ENCODE peak calls at places on chromosome 4, in ten cellular contexts. One of them, this sample, is unnamed.

GRCh38 chr4:54384563-54384962 is 155.5 kb downstream of the PDGFRA start:
- DNase-seq in RPMI7951: peak
- DNase-seq in GM03348: peak
- DNase-seq in HEK293T: no peak
- DNase-seq in memory B cell: no peak
- DNase-seq in upper lobe of left lung: no peak
- DNase-seq in GM20000: no peak
- DNase-seq in SHP77: no peak
- DNase-seq in brain microvascular endothelial cell: peak
- DNase-seq in activated CD4-positive, alpha-beta T cell treated with anti-CD3 and anti-CD28 coated beads, Interleukin-2, amount 50 U/mL, for 1 hour: peak
- DNase-seq in this sample: peak

GRCh38 chr4:2333356-2333841 is 71.5 kb upstream of the MXD4 start:
- DNase-seq in GM03348: no peak
- DNase-seq in RPMI7951: no peak
- DNase-seq in brain microvascular endothelial cell: no peak
- DNase-seq in SHP77: no peak
- DNase-seq in HEK293T: peak
- DNase-seq in memory B cell: no peak
- DNase-seq in GM20000: peak
- DNase-seq in activated CD4-positive, alpha-beta T cell treated with anti-CD3 and anti-CD28 coated beads, Interleukin-2, amount 50 U/mL, for 1 hour: no peak
- DNase-seq in upper lobe of left lung: peak
- DNase-seq in this sample: no peak

GRCh38 chr4:99859618-99860017 is 34.6 kb downstream of the LAMTOR3 start:
- DNase-seq in GM20000: no peak
- DNase-seq in HEK293T: no peak
- DNase-seq in RPMI7951: no peak
- DNase-seq in activated CD4-positive, alpha-beta T cell treated with anti-CD3 and anti-CD28 coated beads, Interleukin-2, amount 50 U/mL, for 1 hour: no peak
- DNase-seq in GM03348: no peak
- DNase-seq in memory B cell: no peak
- DNase-seq in upper lobe of left lung: no peak
- DNase-seq in SHP77: no peak
- DNase-seq in brain microvascular endothelial cell: no peak
- DNase-seq in this sample: no peak

GRCh38 chr4:94895081-94895480 is 137.3 kb downstream of the BMPR1B start:
- DNase-seq in upper lobe of left lung: no peak
- DNase-seq in SHP77: no peak
- DNase-seq in RPMI7951: no peak
- DNase-seq in GM03348: no peak
- DNase-seq in HEK293T: no peak
- DNase-seq in brain microvascular endothelial cell: no peak
- DNase-seq in activated CD4-positive, alpha-beta T cell treated with anti-CD3 and anti-CD28 coated beads, Interleukin-2, amount 50 U/mL, for 1 hour: no peak
- DNase-seq in memory B cell: no peak
- DNase-seq in GM20000: no peak
- DNase-seq in this sample: no peak

GRCh38 chr4:7817877-7818675 is 121.6 kb downstream of the AFAP1 start:
- DNase-seq in HEK293T: no peak
- DNase-seq in GM03348: no peak
- DNase-seq in RPMI7951: peak
- DNase-seq in SHP77: no peak
- DNase-seq in GM20000: no peak
- DNase-seq in brain microvascular endothelial cell: peak
- DNase-seq in memory B cell: no peak
- DNase-seq in upper lobe of left lung: no peak
- DNase-seq in activated CD4-positive, alpha-beta T cell treated with anti-CD3 and anti-CD28 coated beads, Interleukin-2, amount 50 U/mL, for 1 hour: no peak
- DNase-seq in this sample: no peak

GRCh38 chr4:6322067-6322760 is 52.6 kb downstream of the WFS1 start:
- DNase-seq in activated CD4-positive, alpha-beta T cell treated with anti-CD3 and anti-CD28 coated beads, Interleukin-2, amount 50 U/mL, for 1 hour: no peak
- DNase-seq in brain microvascular endothelial cell: no peak
- DNase-seq in SHP77: no peak
- DNase-seq in upper lobe of left lung: no peak
- DNase-seq in GM03348: no peak
- DNase-seq in memory B cell: no peak
- DNase-seq in RPMI7951: no peak
- DNase-seq in HEK293T: no peak
- DNase-seq in GM20000: no peak
- DNase-seq in this sample: no peak

GRCh38 chr4:98938386-98938785 is 9.5 kb upstream of the EIF4E start:
- DNase-seq in GM03348: peak
- DNase-seq in activated CD4-positive, alpha-beta T cell treated with anti-CD3 and anti-CD28 coated beads, Interleukin-2, amount 50 U/mL, for 1 hour: no peak
- DNase-seq in HEK293T: no peak
- DNase-seq in GM20000: no peak
- DNase-seq in brain microvascular endothelial cell: peak
- DNase-seq in SHP77: no peak
- DNase-seq in memory B cell: no peak
- DNase-seq in RPMI7951: peak
- DNase-seq in upper lobe of left lung: no peak
- DNase-seq in this sample: no peak

GRCh38 chr4:96326846-96327245 is 487.0 kb downstream of the PDHA2 start:
- DNase-seq in RPMI7951: no peak
- DNase-seq in HEK293T: no peak
- DNase-seq in upper lobe of left lung: no peak
- DNase-seq in GM20000: no peak
- DNase-seq in memory B cell: no peak
- DNase-seq in brain microvascular endothelial cell: no peak
- DNase-seq in GM03348: no peak
- DNase-seq in activated CD4-positive, alpha-beta T cell treated with anti-CD3 and anti-CD28 coated beads, Interleukin-2, amount 50 U/mL, for 1 hour: no peak
- DNase-seq in SHP77: no peak
- DNase-seq in this sample: no peak

GRCh38 chr4:37477126-37477525 is 209.1 kb downstream of the RELL1 start:
- DNase-seq in memory B cell: no peak
- DNase-seq in SHP77: no peak
- DNase-seq in GM20000: no peak
- DNase-seq in brain microvascular endothelial cell: no peak
- DNase-seq in HEK293T: no peak
- DNase-seq in upper lobe of left lung: no peak
- DNase-seq in RPMI7951: no peak
- DNase-seq in activated CD4-positive, alpha-beta T cell treated with anti-CD3 and anti-CD28 coated beads, Interleukin-2, amount 50 U/mL, for 1 hour: no peak
- DNase-seq in GM03348: no peak
- DNase-seq in this sample: no peak

GRCh38 chr4:151928112-151928511 is 167.3 kb upstream of the GATB start:
- DNase-seq in activated CD4-positive, alpha-beta T cell treated with anti-CD3 and anti-CD28 coated beads, Interleukin-2, amount 50 U/mL, for 1 hour: no peak
- DNase-seq in memory B cell: no peak
- DNase-seq in SHP77: no peak
- DNase-seq in brain microvascular endothelial cell: no peak
- DNase-seq in upper lobe of left lung: no peak
- DNase-seq in RPMI7951: no peak
- DNase-seq in GM20000: no peak
- DNase-seq in HEK293T: no peak
- DNase-seq in GM03348: no peak
- DNase-seq in this sample: no peak

GRCh38 chr4:77818667-77819408 is at the start of gene CNOT6L:
- DNase-seq in GM03348: peak
- DNase-seq in upper lobe of left lung: peak
- DNase-seq in GM20000: peak
- DNase-seq in activated CD4-positive, alpha-beta T cell treated with anti-CD3 and anti-CD28 coated beads, Interleukin-2, amount 50 U/mL, for 1 hour: peak
- DNase-seq in brain microvascular endothelial cell: peak
- DNase-seq in HEK293T: peak
- DNase-seq in memory B cell: peak
- DNase-seq in RPMI7951: peak
- DNase-seq in SHP77: no peak
- DNase-seq in this sample: peak

GRCh38 chr4:41413670-41414069 is 124.3 kb upstream of the LIMCH1 start:
- DNase-seq in RPMI7951: no peak
- DNase-seq in SHP77: no peak
- DNase-seq in upper lobe of left lung: no peak
- DNase-seq in activated CD4-positive, alpha-beta T cell treated with anti-CD3 and anti-CD28 coated beads, Interleukin-2, amount 50 U/mL, for 1 hour: no peak
- DNase-seq in brain microvascular endothelial cell: no peak
- DNase-seq in memory B cell: no peak
- DNase-seq in GM03348: no peak
- DNase-seq in HEK293T: no peak
- DNase-seq in GM20000: no peak
- DNase-seq in this sample: peak

GRCh38 chr4:142696334-142697122 is 149.6 kb downstream of the INPP4B start:
- DNase-seq in upper lobe of left lung: no peak
- DNase-seq in SHP77: no peak
- DNase-seq in memory B cell: no peak
- DNase-seq in GM20000: no peak
- DNase-seq in activated CD4-positive, alpha-beta T cell treated with anti-CD3 and anti-CD28 coated beads, Interleukin-2, amount 50 U/mL, for 1 hour: peak
- DNase-seq in RPMI7951: no peak
- DNase-seq in GM03348: no peak
- DNase-seq in brain microvascular endothelial cell: no peak
- DNase-seq in HEK293T: no peak
- DNase-seq in this sample: peak

GRCh38 chr4:127997534-127998388 is 32.6 kb downstream of the ABHD18 start:
- DNase-seq in upper lobe of left lung: no peak
- DNase-seq in memory B cell: no peak
- DNase-seq in brain microvascular endothelial cell: no peak
- DNase-seq in SHP77: no peak
- DNase-seq in HEK293T: no peak
- DNase-seq in RPMI7951: peak
- DNase-seq in GM03348: peak
- DNase-seq in activated CD4-positive, alpha-beta T cell treated with anti-CD3 and anti-CD28 coated beads, Interleukin-2, amount 50 U/mL, for 1 hour: no peak
- DNase-seq in GM20000: peak
- DNase-seq in this sample: no peak

GRCh38 chr4:184310171-184310567 is 92.5 kb upstream of the ENPP6 start:
- DNase-seq in memory B cell: peak
- DNase-seq in HEK293T: no peak
- DNase-seq in GM20000: peak
- DNase-seq in activated CD4-positive, alpha-beta T cell treated with anti-CD3 and anti-CD28 coated beads, Interleukin-2, amount 50 U/mL, for 1 hour: peak
- DNase-seq in upper lobe of left lung: peak
- DNase-seq in brain microvascular endothelial cell: no peak
- DNase-seq in RPMI7951: peak
- DNase-seq in GM03348: no peak
- DNase-seq in SHP77: peak
- DNase-seq in this sample: peak

GRCh38 chr4:47031011-47031678 is at the start of gene GABRB1:
- DNase-seq in memory B cell: no peak
- DNase-seq in SHP77: no peak
- DNase-seq in upper lobe of left lung: peak
- DNase-seq in GM03348: peak
- DNase-seq in RPMI7951: no peak
- DNase-seq in HEK293T: peak
- DNase-seq in GM20000: no peak
- DNase-seq in brain microvascular endothelial cell: peak
- DNase-seq in activated CD4-positive, alpha-beta T cell treated with anti-CD3 and anti-CD28 coated beads, Interleukin-2, amount 50 U/mL, for 1 hour: no peak
- DNase-seq in this sample: peak

GRCh38 chr4:176268963-176269362 is at the start of gene ASB5:
- DNase-seq in SHP77: no peak
- DNase-seq in upper lobe of left lung: no peak
- DNase-seq in RPMI7951: no peak
- DNase-seq in HEK293T: no peak
- DNase-seq in brain microvascular endothelial cell: no peak
- DNase-seq in activated CD4-positive, alpha-beta T cell treated with anti-CD3 and anti-CD28 coated beads, Interleukin-2, amount 50 U/mL, for 1 hour: no peak
- DNase-seq in GM20000: no peak
- DNase-seq in memory B cell: no peak
- DNase-seq in GM03348: no peak
- DNase-seq in this sample: no peak

GRCh38 chr4:48635310-48635709 is 144.8 kb downstream of the FRYL start:
- DNase-seq in GM03348: peak
- DNase-seq in RPMI7951: peak
- DNase-seq in upper lobe of left lung: no peak
- DNase-seq in GM20000: no peak
- DNase-seq in memory B cell: no peak
- DNase-seq in SHP77: no peak
- DNase-seq in activated CD4-positive, alpha-beta T cell treated with anti-CD3 and anti-CD28 coated beads, Interleukin-2, amount 50 U/mL, for 1 hour: no peak
- DNase-seq in HEK293T: no peak
- DNase-seq in brain microvascular endothelial cell: no peak
- DNase-seq in this sample: peak

GRCh38 chr4:177077095-177077494 is 232.6 kb upstream of the NEIL3 start:
- DNase-seq in HEK293T: no peak
- DNase-seq in upper lobe of left lung: no peak
- DNase-seq in brain microvascular endothelial cell: no peak
- DNase-seq in memory B cell: no peak
- DNase-seq in activated CD4-positive, alpha-beta T cell treated with anti-CD3 and anti-CD28 coated beads, Interleukin-2, amount 50 U/mL, for 1 hour: no peak
- DNase-seq in GM20000: no peak
- DNase-seq in RPMI7951: no peak
- DNase-seq in GM03348: no peak
- DNase-seq in SHP77: no peak
- DNase-seq in this sample: no peak

GRCh38 chr4:74884282-74884681 is 48.6 kb upstream of the PARM1 start:
- DNase-seq in GM03348: no peak
- DNase-seq in brain microvascular endothelial cell: no peak
- DNase-seq in RPMI7951: no peak
- DNase-seq in SHP77: no peak
- DNase-seq in GM20000: no peak
- DNase-seq in memory B cell: no peak
- DNase-seq in activated CD4-positive, alpha-beta T cell treated with anti-CD3 and anti-CD28 coated beads, Interleukin-2, amount 50 U/mL, for 1 hour: no peak
- DNase-seq in upper lobe of left lung: no peak
- DNase-seq in HEK293T: peak
- DNase-seq in this sample: no peak

GRCh38 chr4:163748474-163748873 is 254.0 kb downstream of the TMA16 start:
- DNase-seq in upper lobe of left lung: no peak
- DNase-seq in HEK293T: peak
- DNase-seq in RPMI7951: peak
- DNase-seq in GM03348: no peak
- DNase-seq in GM20000: no peak
- DNase-seq in SHP77: peak
- DNase-seq in activated CD4-positive, alpha-beta T cell treated with anti-CD3 and anti-CD28 coated beads, Interleukin-2, amount 50 U/mL, for 1 hour: no peak
- DNase-seq in memory B cell: no peak
- DNase-seq in brain microvascular endothelial cell: peak
- DNase-seq in this sample: no peak

GRCh38 chr4:183621875-183622274 is 37.1 kb downstream of the RWDD4 start:
- DNase-seq in memory B cell: no peak
- DNase-seq in activated CD4-positive, alpha-beta T cell treated with anti-CD3 and anti-CD28 coated beads, Interleukin-2, amount 50 U/mL, for 1 hour: no peak
- DNase-seq in RPMI7951: no peak
- DNase-seq in brain microvascular endothelial cell: no peak
- DNase-seq in SHP77: no peak
- DNase-seq in HEK293T: no peak
- DNase-seq in upper lobe of left lung: no peak
- DNase-seq in GM03348: no peak
- DNase-seq in GM20000: no peak
- DNase-seq in this sample: no peak

GRCh38 chr4:10173039-10173753 is 56.6 kb upstream of the WDR1 start:
- DNase-seq in GM03348: peak
- DNase-seq in upper lobe of left lung: no peak
- DNase-seq in SHP77: no peak
- DNase-seq in RPMI7951: peak
- DNase-seq in memory B cell: no peak
- DNase-seq in activated CD4-positive, alpha-beta T cell treated with anti-CD3 and anti-CD28 coated beads, Interleukin-2, amount 50 U/mL, for 1 hour: no peak
- DNase-seq in brain microvascular endothelial cell: peak
- DNase-seq in HEK293T: no peak
- DNase-seq in GM20000: no peak
- DNase-seq in this sample: peak

GRCh38 chr4:80788798-80789197 is 241.7 kb upstream of the BMP3 start:
- DNase-seq in upper lobe of left lung: no peak
- DNase-seq in memory B cell: no peak
- DNase-seq in brain microvascular endothelial cell: no peak
- DNase-seq in RPMI7951: peak
- DNase-seq in GM20000: no peak
- DNase-seq in GM03348: no peak
- DNase-seq in SHP77: no peak
- DNase-seq in activated CD4-positive, alpha-beta T cell treated with anti-CD3 and anti-CD28 coated beads, Interleukin-2, amount 50 U/mL, for 1 hour: no peak
- DNase-seq in HEK293T: no peak
- DNase-seq in this sample: no peak

GRCh38 chr4:136864580-136865185 is 667.6 kb downstream of the PCDH18 start:
- DNase-seq in SHP77: peak
- DNase-seq in brain microvascular endothelial cell: peak
- DNase-seq in activated CD4-positive, alpha-beta T cell treated with anti-CD3 and anti-CD28 coated beads, Interleukin-2, amount 50 U/mL, for 1 hour: no peak
- DNase-seq in GM20000: peak
- DNase-seq in HEK293T: peak
- DNase-seq in RPMI7951: peak
- DNase-seq in memory B cell: no peak
- DNase-seq in GM03348: peak
- DNase-seq in upper lobe of left lung: no peak
- DNase-seq in this sample: peak

GRCh38 chr4:101795704-101796103 is 5.2 kb downstream of the BANK1 start:
- DNase-seq in upper lobe of left lung: no peak
- DNase-seq in SHP77: no peak
- DNase-seq in GM03348: no peak
- DNase-seq in GM20000: no peak
- DNase-seq in RPMI7951: no peak
- DNase-seq in brain microvascular endothelial cell: no peak
- DNase-seq in HEK293T: no peak
- DNase-seq in activated CD4-positive, alpha-beta T cell treated with anti-CD3 and anti-CD28 coated beads, Interleukin-2, amount 50 U/mL, for 1 hour: no peak
- DNase-seq in memory B cell: no peak
- DNase-seq in this sample: no peak

GRCh38 chr4:139528377-139529005 is 27.5 kb downstream of the SETD7 start:
- DNase-seq in HEK293T: no peak
- DNase-seq in brain microvascular endothelial cell: peak
- DNase-seq in GM20000: peak
- DNase-seq in RPMI7951: peak
- DNase-seq in activated CD4-positive, alpha-beta T cell treated with anti-CD3 and anti-CD28 coated beads, Interleukin-2, amount 50 U/mL, for 1 hour: no peak
- DNase-seq in memory B cell: no peak
- DNase-seq in GM03348: peak
- DNase-seq in upper lobe of left lung: peak
- DNase-seq in SHP77: no peak
- DNase-seq in this sample: no peak

GRCh38 chr4:136691607-136692006 is 840.7 kb downstream of the PCDH18 start:
- DNase-seq in brain microvascular endothelial cell: no peak
- DNase-seq in activated CD4-positive, alpha-beta T cell treated with anti-CD3 and anti-CD28 coated beads, Interleukin-2, amount 50 U/mL, for 1 hour: no peak
- DNase-seq in HEK293T: no peak
- DNase-seq in memory B cell: no peak
- DNase-seq in upper lobe of left lung: no peak
- DNase-seq in RPMI7951: no peak
- DNase-seq in GM20000: no peak
- DNase-seq in GM03348: no peak
- DNase-seq in SHP77: no peak
- DNase-seq in this sample: no peak

This sample was measured in endothelial cell of umbilical vein.